ENCODE peak calls at places on chromosomes 7 and 10, in nine cellular contexts. One of them, this sample, is unnamed. For H4K20me1, the result is how much of the 10 kb centered on the place peaks cover.

GRCh38 chr10:71984126-71984797 is 20.1 kb downstream of the CHST3 start:
- DNase-seq in osteoblast: peak
- DNase-seq in hepatocyte: no peak
- DNase-seq in IMR-90: no peak
- DNase-seq in GM23248: no peak
- DNase-seq in PC-9: no peak
- DNase-seq in astrocyte: no peak
- DNase-seq in endothelial cell of umbilical vein: no peak
- DNase-seq in mammary epithelial cell: no peak
- DNase-seq in this sample: no peak

GRCh38 chr7:158078161-158078910 is 509.3 kb downstream of the PTPRN2 start:
- DNase-seq in osteoblast: no peak
- DNase-seq in hepatocyte: no peak
- DNase-seq in IMR-90: no peak
- DNase-seq in GM23248: no peak
- DNase-seq in PC-9: no peak
- DNase-seq in astrocyte: no peak
- DNase-seq in endothelial cell of umbilical vein: no peak
- DNase-seq in mammary epithelial cell: no peak
- DNase-seq in this sample: no peak

GRCh38 chr10:44300666-44301649 is 83.9 kb downstream of the CXCL12 start:
- DNase-seq in osteoblast: peak
- DNase-seq in hepatocyte: no peak
- DNase-seq in IMR-90: peak
- DNase-seq in GM23248: peak
- DNase-seq in PC-9: peak
- DNase-seq in astrocyte: peak
- DNase-seq in endothelial cell of umbilical vein: no peak
- DNase-seq in mammary epithelial cell: peak
- DNase-seq in this sample: no peak

GRCh38 chr7:90910136-90910535 is 314.0 kb downstream of the CDK14 start:
- DNase-seq in osteoblast: no peak
- DNase-seq in hepatocyte: no peak
- DNase-seq in IMR-90: peak
- DNase-seq in GM23248: peak
- DNase-seq in PC-9: no peak
- DNase-seq in astrocyte: no peak
- DNase-seq in endothelial cell of umbilical vein: no peak
- DNase-seq in mammary epithelial cell: peak
- DNase-seq in this sample: no peak

GRCh38 chr10:17655567-17656146 is 11.7 kb downstream of the STAM start:
- DNase-seq in osteoblast: peak
- DNase-seq in hepatocyte: no peak
- DNase-seq in IMR-90: no peak
- DNase-seq in GM23248: no peak
- DNase-seq in PC-9: peak
- DNase-seq in astrocyte: peak
- DNase-seq in endothelial cell of umbilical vein: peak
- DNase-seq in mammary epithelial cell: no peak
- DNase-seq in this sample: no peak

GRCh38 chr10:77603529-77603927 is 34.1 kb downstream of the KCNMA1 start:
- DNase-seq in osteoblast: peak
- DNase-seq in hepatocyte: no peak
- DNase-seq in IMR-90: peak
- DNase-seq in GM23248: peak
- DNase-seq in PC-9: no peak
- DNase-seq in astrocyte: no peak
- DNase-seq in endothelial cell of umbilical vein: peak
- DNase-seq in mammary epithelial cell: no peak
- DNase-seq in this sample: no peak

GRCh38 chr7:123533553-123533917 is 860 bp downstream of the IQUB start:
- DNase-seq in osteoblast: no peak
- DNase-seq in hepatocyte: no peak
- DNase-seq in IMR-90: no peak
- DNase-seq in GM23248: no peak
- DNase-seq in PC-9: no peak
- DNase-seq in astrocyte: no peak
- DNase-seq in endothelial cell of umbilical vein: no peak
- DNase-seq in mammary epithelial cell: no peak
- DNase-seq in this sample: no peak

GRCh38 chr7:143882611-143883078 is 19.3 kb downstream of the TCAF1 start:
- DNase-seq in osteoblast: peak
- DNase-seq in hepatocyte: peak
- DNase-seq in IMR-90: peak
- DNase-seq in GM23248: peak
- DNase-seq in PC-9: no peak
- DNase-seq in astrocyte: peak
- DNase-seq in endothelial cell of umbilical vein: peak
- DNase-seq in mammary epithelial cell: peak
- DNase-seq in this sample: no peak

GRCh38 chr10:14904316-14904732 is 25.7 kb downstream of the SUV39H2 start:
- DNase-seq in osteoblast: no peak
- DNase-seq in hepatocyte: peak
- DNase-seq in IMR-90: peak
- DNase-seq in GM23248: peak
- DNase-seq in PC-9: no peak
- DNase-seq in astrocyte: no peak
- DNase-seq in endothelial cell of umbilical vein: peak
- DNase-seq in mammary epithelial cell: no peak
- DNase-seq in this sample: peak

GRCh38 chr10:119620241-119620753 is 23.5 kb upstream of the TIAL1 start:
- DNase-seq in osteoblast: no peak
- DNase-seq in hepatocyte: no peak
- DNase-seq in IMR-90: peak
- DNase-seq in GM23248: peak
- DNase-seq in PC-9: no peak
- DNase-seq in astrocyte: peak
- DNase-seq in endothelial cell of umbilical vein: peak
- DNase-seq in mammary epithelial cell: peak
- DNase-seq in this sample: no peak

GRCh38 chr10:47330804-47331203 is 8.6 kb downstream of the GDF2 start:
- DNase-seq in osteoblast: peak
- DNase-seq in hepatocyte: no peak
- DNase-seq in IMR-90: no peak
- DNase-seq in GM23248: no peak
- DNase-seq in PC-9: no peak
- DNase-seq in astrocyte: no peak
- DNase-seq in endothelial cell of umbilical vein: no peak
- DNase-seq in mammary epithelial cell: no peak
- DNase-seq in this sample: no peak

GRCh38 chr10:103784723-103785418 is 70.5 kb downstream of the SH3PXD2A start:
- DNase-seq in osteoblast: peak
- DNase-seq in hepatocyte: no peak
- DNase-seq in IMR-90: no peak
- DNase-seq in GM23248: no peak
- DNase-seq in PC-9: no peak
- DNase-seq in astrocyte: no peak
- DNase-seq in endothelial cell of umbilical vein: no peak
- DNase-seq in mammary epithelial cell: no peak
- DNase-seq in this sample: no peak

GRCh38 chr10:103784089-103784488 is 71.3 kb downstream of the SH3PXD2A start:
- DNase-seq in osteoblast: peak
- DNase-seq in hepatocyte: no peak
- DNase-seq in IMR-90: no peak
- DNase-seq in GM23248: no peak
- DNase-seq in PC-9: no peak
- DNase-seq in astrocyte: no peak
- DNase-seq in endothelial cell of umbilical vein: no peak
- DNase-seq in mammary epithelial cell: no peak
- DNase-seq in this sample: no peak

GRCh38 chr10:103781329-103782061 is 73.9 kb downstream of the SH3PXD2A start:
- DNase-seq in osteoblast: peak
- DNase-seq in hepatocyte: peak
- DNase-seq in IMR-90: peak
- DNase-seq in GM23248: peak
- DNase-seq in PC-9: peak
- DNase-seq in astrocyte: peak
- DNase-seq in endothelial cell of umbilical vein: peak
- DNase-seq in mammary epithelial cell: peak
- DNase-seq in this sample: peak

GRCh38 chr10:103786020-103786419 is 69.4 kb downstream of the SH3PXD2A start:
- DNase-seq in osteoblast: no peak
- DNase-seq in hepatocyte: no peak
- DNase-seq in IMR-90: no peak
- DNase-seq in GM23248: no peak
- DNase-seq in PC-9: no peak
- DNase-seq in astrocyte: no peak
- DNase-seq in endothelial cell of umbilical vein: no peak
- DNase-seq in mammary epithelial cell: no peak
- DNase-seq in this sample: no peak

DNA sequence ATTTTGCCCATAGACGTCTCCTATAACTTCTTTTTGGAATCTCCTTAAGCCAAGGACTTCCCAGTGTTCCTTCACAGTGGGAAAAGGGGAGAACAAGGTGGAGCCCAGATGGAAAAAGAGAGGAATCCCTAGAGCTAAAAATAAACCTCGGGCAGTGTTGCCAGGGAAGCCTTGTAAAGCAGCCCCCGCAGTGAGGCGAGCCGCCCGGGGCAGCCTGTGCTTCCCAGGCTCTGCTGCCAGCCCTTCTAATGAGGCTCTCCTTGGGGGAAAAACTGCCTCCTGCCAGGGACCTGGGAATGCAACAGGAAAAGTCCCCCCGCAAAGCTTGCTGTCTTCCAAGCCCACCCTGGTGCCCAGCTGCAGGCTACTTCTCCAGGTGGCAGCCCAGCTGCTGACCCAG is 71.7 kb downstream of the SH3PXD2A start:
- DNase-seq in osteoblast: peak
- DNase-seq in hepatocyte: peak
- DNase-seq in IMR-90: no peak
- DNase-seq in GM23248: peak
- DNase-seq in PC-9: no peak
- DNase-seq in astrocyte: no peak
- DNase-seq in endothelial cell of umbilical vein: no peak
- DNase-seq in mammary epithelial cell: no peak
- DNase-seq in this sample: no peak
- H4K20me1 ChIP-seq in osteoblast: under half
- H4K20me1 ChIP-seq in hepatocyte: under half
- H4K20me1 ChIP-seq in IMR-90: under half
- H4K20me1 ChIP-seq in GM23248: under half
- H4K20me1 ChIP-seq in PC-9: under half
- H4K20me1 ChIP-seq in astrocyte: under half
- H4K20me1 ChIP-seq in endothelial cell of umbilical vein: under half
- H4K20me1 ChIP-seq in mammary epithelial cell: under half
- H4K20me1 ChIP-seq in this sample: under half

GRCh38 chr7:131581241-131582157 is 25.1 kb upstream of the PODXL start:
- DNase-seq in osteoblast: no peak
- DNase-seq in hepatocyte: no peak
- DNase-seq in IMR-90: no peak
- DNase-seq in GM23248: peak
- DNase-seq in PC-9: no peak
- DNase-seq in astrocyte: no peak
- DNase-seq in endothelial cell of umbilical vein: peak
- DNase-seq in mammary epithelial cell: no peak
- DNase-seq in this sample: no peak
- H3K27ac ChIP-seq in osteoblast: no peak
- H3K27ac ChIP-seq in hepatocyte: no peak
- H3K27ac ChIP-seq in IMR-90: no peak
- H3K27ac ChIP-seq in GM23248: no peak
- H3K27ac ChIP-seq in PC-9: no peak
- H3K27ac ChIP-seq in astrocyte: no peak
- H3K27ac ChIP-seq in endothelial cell of umbilical vein: no peak
- H3K27ac ChIP-seq in mammary epithelial cell: no peak
- H3K27ac ChIP-seq in this sample: no peak

GRCh38 chr10:644076-644942 is 45.2 kb downstream of the DIP2C start:
- DNase-seq in osteoblast: peak
- DNase-seq in hepatocyte: no peak
- DNase-seq in IMR-90: no peak
- DNase-seq in GM23248: no peak
- DNase-seq in PC-9: no peak
- DNase-seq in astrocyte: no peak
- DNase-seq in endothelial cell of umbilical vein: no peak
- DNase-seq in mammary epithelial cell: no peak
- DNase-seq in this sample: no peak

GRCh38 chr10:639751-640672 is 49.5 kb downstream of the DIP2C start:
- DNase-seq in osteoblast: peak
- DNase-seq in hepatocyte: no peak
- DNase-seq in IMR-90: no peak
- DNase-seq in GM23248: no peak
- DNase-seq in PC-9: no peak
- DNase-seq in astrocyte: no peak
- DNase-seq in endothelial cell of umbilical vein: no peak
- DNase-seq in mammary epithelial cell: no peak
- DNase-seq in this sample: no peak

GRCh38 chr10:641149-642010 is 48.1 kb downstream of the DIP2C start:
- DNase-seq in osteoblast: peak
- DNase-seq in hepatocyte: no peak
- DNase-seq in IMR-90: no peak
- DNase-seq in GM23248: no peak
- DNase-seq in PC-9: no peak
- DNase-seq in astrocyte: no peak
- DNase-seq in endothelial cell of umbilical vein: no peak
- DNase-seq in mammary epithelial cell: no peak
- DNase-seq in this sample: no peak

GRCh38 chr10:640673-641045 is 48.8 kb downstream of the DIP2C start:
- DNase-seq in osteoblast: no peak
- DNase-seq in hepatocyte: no peak
- DNase-seq in IMR-90: no peak
- DNase-seq in GM23248: no peak
- DNase-seq in PC-9: no peak
- DNase-seq in astrocyte: no peak
- DNase-seq in endothelial cell of umbilical vein: no peak
- DNase-seq in mammary epithelial cell: no peak
- DNase-seq in this sample: no peak

DNA sequence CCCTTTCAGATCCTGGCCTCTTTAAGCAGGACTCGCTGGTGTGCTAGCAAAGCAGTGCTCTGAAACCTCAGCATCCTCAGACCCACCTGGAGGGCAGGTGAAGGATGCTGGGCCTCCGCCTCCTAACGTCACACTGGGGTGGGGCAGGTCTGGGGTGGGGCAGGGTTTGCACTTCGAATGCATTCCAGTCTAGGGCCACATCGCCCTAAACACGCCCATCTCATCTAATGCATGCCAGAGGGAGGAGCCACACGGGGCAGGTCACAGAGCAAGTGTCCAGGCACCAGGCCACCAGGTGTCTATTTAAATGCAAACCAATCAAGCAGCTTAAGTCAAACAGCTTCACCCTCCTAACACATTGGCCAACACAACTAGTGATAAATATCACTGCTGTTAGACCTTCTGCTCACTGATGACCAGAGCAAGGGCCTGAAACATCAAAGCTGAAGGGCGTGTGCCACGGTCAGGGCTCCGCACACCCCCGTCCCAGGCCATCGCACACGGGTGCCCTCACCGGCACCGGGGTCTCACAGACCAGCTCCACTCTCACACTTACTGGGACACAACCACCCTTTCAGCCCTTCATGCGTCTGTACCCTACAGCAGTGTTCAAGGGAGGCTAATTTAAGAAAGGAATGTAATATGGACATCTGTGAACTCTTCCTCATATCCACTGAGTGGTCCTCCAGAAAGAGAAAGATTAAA is 47.1 kb downstream of the DIP2C start:
- DNase-seq in osteoblast: peak
- DNase-seq in hepatocyte: peak
- DNase-seq in IMR-90: no peak
- DNase-seq in GM23248: no peak
- DNase-seq in PC-9: no peak
- DNase-seq in astrocyte: no peak
- DNase-seq in endothelial cell of umbilical vein: no peak
- DNase-seq in mammary epithelial cell: no peak
- DNase-seq in this sample: no peak
- H4K20me1 ChIP-seq in osteoblast: half or more
- H4K20me1 ChIP-seq in hepatocyte: under half
- H4K20me1 ChIP-seq in IMR-90: half or more
- H4K20me1 ChIP-seq in GM23248: under half
- H4K20me1 ChIP-seq in PC-9: under half
- H4K20me1 ChIP-seq in astrocyte: half or more
- H4K20me1 ChIP-seq in endothelial cell of umbilical vein: under half
- H4K20me1 ChIP-seq in mammary epithelial cell: under half
- H4K20me1 ChIP-seq in this sample: under half

GRCh38 chr7:66778201-66778600 is 37.7 kb downstream of the RABGEF1 start:
- DNase-seq in osteoblast: peak
- DNase-seq in hepatocyte: no peak
- DNase-seq in IMR-90: peak
- DNase-seq in GM23248: peak
- DNase-seq in PC-9: no peak
- DNase-seq in astrocyte: peak
- DNase-seq in endothelial cell of umbilical vein: no peak
- DNase-seq in mammary epithelial cell: no peak
- DNase-seq in this sample: no peak
- H3K27ac ChIP-seq in osteoblast: peak
- H3K27ac ChIP-seq in hepatocyte: peak
- H3K27ac ChIP-seq in IMR-90: no peak
- H3K27ac ChIP-seq in GM23248: peak
- H3K27ac ChIP-seq in PC-9: no peak
- H3K27ac ChIP-seq in astrocyte: peak
- H3K27ac ChIP-seq in endothelial cell of umbilical vein: no peak
- H3K27ac ChIP-seq in mammary epithelial cell: no peak
- H3K27ac ChIP-seq in this sample: no peak